ENCODE peak calls at places on chromosomes 5 and 9, in four cellular contexts. L, Z, D and X are unnamed samples.

GRCh38 chr5:72280655-72281069 is 39.4 kb downstream of the MRPS27 start:
- DNase-seq in L (peak), Z (no peak), D (no peak), X (peak)

GRCh38 chr5:160547061-160547460 is 125.4 kb downstream of the PTTG1 start:
- DNase-seq in L (no peak), Z (no peak), D (no peak), X (no peak)

GRCh38 chr5:126676195-126676624 is 75.5 kb downstream of the PHAX start:
- DNase-seq in L (peak), Z (no peak), D (no peak), X (peak)

GRCh38 chr5:55634204-55634785 is 77.8 kb downstream of the SLC38A9 start:
- DNase-seq in L (peak), Z (no peak), D (no peak), X (peak)

GRCh38 chr5:174292348-174292747 is 246.8 kb downstream of the NSG2 start:
- DNase-seq in L (no peak), Z (no peak), D (no peak), X (no peak)

GRCh38 chr9:127751269-127752054 is 16.4 kb upstream of the TOR2A start:
- DNase-seq in L (peak), Z (no peak), D (no peak), X (peak)

GRCh38 chr9:112654282-112654681 is 63.6 kb downstream of the INIP start:
- DNase-seq in L (no peak), Z (no peak), D (no peak), X (no peak)

GRCh38 chr9:69200071-69200470 is 26.0 kb downstream of the TJP2 start:
- DNase-seq in L (peak), Z (no peak), D (no peak), X (no peak)